ENCODE peak calls at places on chromosome 20, in ten cellular contexts. U, G, P, T, M, R, F, I, S and C are unnamed samples.

GRCh38 chr20:1124416-1124815 is 6.0 kb downstream of the PSMF1 start:
- DNase-seq in U (no peak), G (no peak), P (no peak), T (no peak), M (no peak), R (no peak), F (no peak), I (no peak), S (no peak), C (no peak)

GRCh38 chr20:25297141-25297905 is 49.4 kb downstream of the PYGB start:
- DNase-seq in U (no peak), G (no peak), P (peak), T (peak), M (no peak), R (no peak), F (no peak), I (no peak), S (no peak), C (no peak)

GRCh38 chr20:11274137-11274536 is 600.3 kb upstream of the JAG1 start:
- DNase-seq in U (no peak), G (no peak), P (no peak), T (no peak), M (peak), R (no peak), F (peak), I (no peak), S (peak), C (peak)

GRCh38 chr20:32165836-32166545 is 41.6 kb downstream of the PLAGL2 start:
- DNase-seq in U (no peak), G (no peak), P (no peak), T (no peak), M (no peak), R (peak), F (no peak), I (no peak), S (no peak), C (no peak)

GRCh38 chr20:20211988-20212518 is 155.9 kb upstream of the INSM1 start:
- DNase-seq in U (no peak), G (no peak), P (no peak), T (no peak), M (no peak), R (no peak), F (no peak), I (no peak), S (no peak), C (no peak)

GRCh38 chr20:64146301-64146935 is 17.8 kb upstream of the MYT1 start:
- DNase-seq in U (no peak), G (no peak), P (no peak), T (peak), M (no peak), R (no peak), F (no peak), I (no peak), S (peak), C (no peak)

GRCh38 chr20:57076202-57076651 is 190.2 kb downstream of the BMP7 start:
- DNase-seq in U (no peak), G (no peak), P (no peak), T (no peak), M (no peak), R (no peak), F (no peak), I (no peak), S (no peak), C (no peak)

GRCh38 chr20:38218566-38218885 is 42.0 kb downstream of the KIAA1755 start:
- DNase-seq in U (no peak), G (no peak), P (no peak), T (no peak), M (no peak), R (no peak), F (no peak), I (no peak), S (no peak), C (no peak)

GRCh38 chr20:1263853-1264252 is 2.2 kb upstream of the SNPH start:
- DNase-seq in U (no peak), G (no peak), P (no peak), T (no peak), M (no peak), R (no peak), F (no peak), I (no peak), S (no peak), C (no peak)

GRCh38 chr20:6473197-6473596 is 294.3 kb upstream of the BMP2 start:
- DNase-seq in U (no peak), G (no peak), P (no peak), T (no peak), M (no peak), R (no peak), F (no peak), I (no peak), S (no peak), C (no peak)